ENCODE peak calls at places on chromosomes 3 and 15, in seven cellular contexts. A, T, V, S, B, Z and J are unnamed samples.
A peak's percentile ranks its signal among the peaks of the same experiment; 100 is the strongest.

GRCh38 chr15:85963262-85963760 is 116.4 kb upstream of the AGBL1 start:
- DNase-seq in T (no peak), A (no peak), S (no peak), V (no peak), Z (no peak), B (no peak), J (no peak)

GRCh38 chr3:150240891-150241290 is 167.2 kb upstream of the TSC22D2 start:
- DNase-seq in T (no peak), B (no peak), S (no peak), Z (no peak), V (no peak), A (no peak), J (no peak)

GRCh38 chr15:51312754-51313390 is 25.5 kb downstream of the CYP19A1 start:
- DNase-seq in Z (no peak), B (no peak), T (no peak), V (no peak), A (no peak), S (no peak), J (no peak)

GRCh38 chr15:48721061-48721810 is 75.7 kb upstream of the FBN1 start:
- DNase-seq in V (peak; percentile 58), T (no peak), B (no peak), A (no peak), S (no peak), Z (no peak), J (no peak)

GRCh38 chr15:69548771-69549170 is 96.2 kb downstream of the RPLP1 start:
- DNase-seq in V (no peak), B (no peak), A (no peak), Z (no peak), S (no peak), T (no peak), J (no peak)

GRCh38 chr15:101393172-101393571 is 96.3 kb downstream of the PCSK6 start:
- DNase-seq in T (no peak), V (no peak), B (no peak), S (no peak), Z (no peak), A (no peak), J (no peak)

GRCh38 chr3:61947456-61947855 is 386.1 kb downstream of the PTPRG start:
- DNase-seq in Z (no peak), V (no peak), B (no peak), S (no peak), A (no peak), T (no peak), J (no peak)

GRCh38 chr15:28125673-28126651 is 26.8 kb upstream of the OCA2 start:
- DNase-seq in V (no peak), Z (no peak), B (no peak), S (no peak), A (no peak), T (peak; percentile 53), J (peak; percentile 49)

GRCh38 chr3:139318431-139318816 is 25.4 kb upstream of the MRPS22 start:
- DNase-seq in Z (no peak), T (no peak), B (no peak), A (no peak), V (no peak), S (no peak), J (no peak)

GRCh38 chr15:33968224-33968623 is at the start of gene CHRM5:
- DNase-seq in V (no peak), Z (no peak), B (no peak), A (no peak), S (no peak), T (no peak), J (no peak)

GRCh38 chr3:195757371-195757770 is 36.6 kb downstream of the MUC20 start:
- DNase-seq in A (no peak), B (peak; percentile 18), V (no peak), T (no peak), Z (no peak), S (peak; percentile 7), J (no peak)

GRCh38 chr15:75674366-75674765 is 26.7 kb downstream of the SNX33 start:
- DNase-seq in T (no peak), B (no peak), S (no peak), V (no peak), A (no peak), Z (no peak), J (no peak)

GRCh38 chr15:75671684-75672083 is 24.0 kb downstream of the SNX33 start:
- DNase-seq in S (no peak), B (no peak), A (no peak), V (no peak), Z (no peak), T (no peak), J (no peak)

GRCh38 chr15:75672111-75672602 is 24.4 kb downstream of the SNX33 start:
- DNase-seq in B (no peak), V (no peak), A (no peak), S (no peak), Z (no peak), T (no peak), J (no peak)

GRCh38 chr15:75673426-75674247 is 25.9 kb downstream of the SNX33 start:
- DNase-seq in S (no peak), V (peak; percentile 96), B (peak; percentile 83), Z (no peak), T (no peak), A (peak; percentile 60), J (no peak)

GRCh38 chr15:75672646-75673425 is 25.1 kb downstream of the SNX33 start:
- DNase-seq in B (peak; percentile 32), A (no peak), V (peak; percentile 87), T (no peak), Z (no peak), S (no peak), J (no peak)
- TF ChIP-seq POLR2A in B (no peak), A (no peak), V (no peak), T (no peak), Z (no peak), S (no peak), J (no peak)

GRCh38 chr15:78438595-78439285 is 724 bp downstream of the IREB2 start:
- DNase-seq in V (no peak), B (peak; percentile 50), S (no peak), Z (no peak), T (peak; percentile 43), A (no peak), J (peak; percentile 69)
- TF ChIP-seq POLR2A in V (no peak), B (no peak), S (no peak), Z (no peak), T (no peak), A (no peak), J (no peak)

GRCh38 chr3:59052803-59053411 is 3.1 kb upstream of the CFAP20DC start:
- DNase-seq in Z (no peak), B (no peak), A (peak; percentile 20), S (no peak), T (no peak), V (no peak), J (peak; percentile 50)

GRCh38 chr3:59046839-59047238 is 3.0 kb downstream of the CFAP20DC start:
- DNase-seq in A (no peak), Z (no peak), V (no peak), T (no peak), S (no peak), B (no peak), J (no peak)

DNA sequence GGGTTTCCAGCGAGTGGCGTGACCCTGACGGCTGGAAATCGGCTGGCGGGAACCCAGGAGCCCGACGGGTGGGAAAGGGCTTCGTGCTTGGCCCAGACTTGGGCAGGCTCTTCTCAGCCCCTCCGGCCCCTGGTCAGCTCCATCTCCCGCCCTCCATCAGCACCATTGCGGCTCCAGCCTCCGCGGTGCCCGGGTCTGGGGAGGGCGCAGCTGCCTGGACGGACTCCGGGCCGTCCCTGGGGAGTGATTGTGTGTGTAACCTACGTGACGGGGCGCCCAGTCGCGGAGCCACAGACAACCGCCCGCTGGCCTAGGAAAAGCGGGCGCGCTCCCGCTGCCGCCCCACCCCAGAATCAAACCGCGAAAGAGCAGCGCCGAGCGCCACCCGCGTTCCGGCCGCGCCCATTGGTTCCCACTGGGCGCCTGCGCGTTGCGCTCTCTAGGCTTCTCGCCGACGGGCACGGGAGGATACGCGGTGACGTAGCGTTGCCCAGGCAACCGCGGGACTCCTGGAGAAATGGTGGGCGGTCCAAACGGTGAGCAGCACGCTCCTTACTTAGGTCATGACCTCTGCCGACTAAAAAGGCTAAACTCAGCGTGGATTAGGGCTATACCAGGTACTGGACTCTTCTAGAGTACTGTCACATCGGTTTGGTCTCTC is at the start of gene CFAP20DC:
- DNase-seq in V (peak; percentile 92), S (peak; percentile 82), B (peak; percentile 96), A (peak; percentile 92), Z (peak; percentile 35), T (peak; percentile 80), J (peak; percentile 98)
- TF ChIP-seq POLR2A in V (no peak), S (no peak), B (no peak), A (peak; percentile 65), Z (peak; percentile 89), T (peak; percentile 85), J (peak; percentile 98)

GRCh38 chr3:194139085-194139976 is 3.4 kb downstream of the HES1 start:
- DNase-seq in A (no peak), T (no peak), B (peak; percentile 69), V (peak; percentile 83), S (no peak), Z (no peak), J (peak; percentile 76)
- TF ChIP-seq POLR2A in A (no peak), T (peak; percentile 5), B (no peak), V (no peak), S (no peak), Z (no peak), J (peak; percentile 4)